ENCODE peak calls at places on chromosomes 4 and X, in ten cellular contexts. Q is OCI-LY7; F is activated naive CD8-positive, alpha-beta T cell treated with anti-CD3 and anti-CD28 coated beads, Interleukin-2, amount 50 U/mL, for 16 hours; E is kidney glomerular epithelial cell; G is iPS-NIHi11; Y is frontal cortex; K is stimulated activated CD4-positive, alpha-beta T cell treated with anti-CD3 and anti-CD28 coated beads, TNF-alpha, amount 100 ng/mL, for 48 hours; U is stimulated activated CD8-positive, alpha-beta memory T cell treated with anti-CD3 and anti-CD28 coated beads, Interleukin-4, amount 100 ng/mL, for 48 hours; B is left ventricle myocardium superior; R is HTR-8/SVneo. D is an unnamed sample.

GRCh38 chr4:11894976-11895375 is 466.3 kb upstream of the HS3ST1 start:
- DNase-seq in Q (no peak), F (no peak), E (no peak), G (no peak), Y (no peak), K (no peak), U (no peak), B (no peak), R (no peak), D (no peak)

GRCh38 chrX:118211891-118212816 is 95.5 kb upstream of the KLHL13 start:
- DNase-seq in Q (peak; percentile 57), F (no peak), E (no peak), G (no peak), Y (no peak), K (no peak), U (no peak), B (no peak), R (no peak), D (no peak)

GRCh38 chrX:148691456-148691855 is 191.0 kb downstream of the AFF2 start:
- DNase-seq in Q (no peak), F (no peak), E (no peak), G (no peak), Y (no peak), K (no peak), U (no peak), B (no peak), R (no peak), D (no peak)

GRCh38 chrX:145502670-145503069 is 255.4 kb downstream of the SPANXN1 start:
- DNase-seq in Q (no peak), F (no peak), E (no peak), G (no peak), Y (no peak), K (no peak), U (no peak), B (no peak), R (no peak), D (no peak)

GRCh38 chr4:168717852-168718251 is 221.0 kb downstream of the PALLD start:
- DNase-seq in Q (no peak), F (no peak), E (peak; percentile 80), G (no peak), Y (no peak), K (no peak), U (no peak), B (peak; percentile 32), R (no peak), D (no peak)

GRCh38 chrX:131907488-131908314 is 115.4 kb upstream of the STK26 start:
- DNase-seq in Q (no peak), F (no peak), E (no peak), G (no peak), Y (no peak), K (no peak), U (no peak), B (no peak), R (no peak), D (no peak)

GRCh38 chrX:12974797-12975669 is at the start of gene TMSB4X:
- DNase-seq in Q (peak; percentile 87), F (peak; percentile 59), E (peak; percentile 64), G (peak; percentile 80), Y (peak; percentile 63), K (peak; percentile 68), U (peak; percentile 87), B (peak; percentile 87), R (no peak), D (no peak)

GRCh38 chr4:107034091-107034698 is 1.9 kb downstream of the DKK2 start:
- DNase-seq in Q (no peak), F (no peak), E (no peak), G (peak; percentile 46), Y (peak; percentile 21), K (no peak), U (peak; percentile 24), B (peak; percentile 21), R (no peak), D (no peak)

GRCh38 chr4:95107635-95108034 is 349.9 kb downstream of the BMPR1B start:
- DNase-seq in Q (no peak), F (no peak), E (no peak), G (no peak), Y (no peak), K (no peak), U (no peak), B (peak; percentile 33), R (no peak), D (no peak)

GRCh38 chr4:3611778-3612177 is 79.6 kb upstream of the LRPAP1 start:
- DNase-seq in Q (no peak), F (no peak), E (no peak), G (no peak), Y (no peak), K (no peak), U (no peak), B (no peak), R (no peak), D (no peak)

GRCh38 chr4:8331567-8331955 is 62.0 kb downstream of the HTRA3 start:
- DNase-seq in Q (no peak), F (no peak), E (no peak), G (no peak), Y (no peak), K (no peak), U (no peak), B (no peak), R (no peak), D (no peak)

GRCh38 chr4:125316391-125316780 is 1.6 kb downstream of the FAT4 start:
- DNase-seq in Q (no peak), F (no peak), E (no peak), G (no peak), Y (peak; percentile 14), K (no peak), U (peak; percentile 24), B (peak; percentile 66), R (peak; percentile 14), D (no peak)

GRCh38 chr4:17013382-17014006 is 115.0 kb upstream of the LDB2 start:
- DNase-seq in Q (no peak), F (no peak), E (no peak), G (no peak), Y (no peak), K (no peak), U (no peak), B (no peak), R (no peak), D (no peak)

GRCh38 chrX:130741584-130741983 is 161.4 kb downstream of the ENOX2 start:
- DNase-seq in Q (no peak), F (no peak), E (no peak), G (no peak), Y (no peak), K (no peak), U (no peak), B (no peak), R (no peak), D (no peak)